ENCODE peak calls at places on chromosomes 6 and 20, in four cellular contexts. W, O, D and K are unnamed samples. For H3K4me1, the result is how much of the 10 kb centered on the place peaks cover.

GRCh38 chr20:41173791-41174341 is 36.5 kb downstream of the PLCG1 start:
- DNase-seq in W (no peak), O (peak), D (peak), K (no peak)

GRCh38 chr6:154931741-154932424 is 63.2 kb upstream of the TIAM2 start:
- DNase-seq in W (no peak), O (no peak), D (no peak), K (no peak)

GRCh38 chr20:43744966-43745733 is 18.3 kb upstream of the GTSF1L start:
- DNase-seq in W (peak), O (no peak), D (peak), K (no peak)

GRCh38 chr6:145963216-145964068 is 716 bp downstream of the SHPRH start:
- DNase-seq in W (peak), O (peak), D (peak), K (peak)

GRCh38 chr6:33885121-33886057 is 81.6 kb upstream of the MLN start:
- DNase-seq in W (no peak), O (no peak), D (peak), K (no peak)

GRCh38 chr20:36482044-36482473 is 59.3 kb upstream of the MYL9 start:
- DNase-seq in W (peak), O (no peak), D (no peak), K (no peak)

GRCh38 chr20:33480071-33480470 is 9.8 kb upstream of the CBFA2T2 start:
- DNase-seq in W (no peak), O (no peak), D (peak), K (no peak)

GRCh38 chr6:8858854-8859257 is 423.5 kb upstream of the SLC35B3 start:
- DNase-seq in W (no peak), O (no peak), D (no peak), K (no peak)

GRCh38 chr20:16476032-16476431 is 97.2 kb downstream of the KIF16B start:
- DNase-seq in W (no peak), O (no peak), D (no peak), K (no peak)

GRCh38 chr20:3749689-3750639 is 17.5 kb downstream of the HSPA12B start:
- DNase-seq in W (peak), O (no peak), D (no peak), K (no peak)

GRCh38 chr6:31572041-31572911 is at the start of gene LTA:
- DNase-seq in W (no peak), O (no peak), D (no peak), K (no peak)

GRCh38 chr6:12232339-12232738 is 57.8 kb upstream of the EDN1 start:
- DNase-seq in W (no peak), O (no peak), D (no peak), K (no peak)

GRCh38 chr6:1325471-1326309 is 13.8 kb downstream of the FOXQ1 start:
- DNase-seq in W (no peak), O (no peak), D (no peak), K (no peak)

DNA sequence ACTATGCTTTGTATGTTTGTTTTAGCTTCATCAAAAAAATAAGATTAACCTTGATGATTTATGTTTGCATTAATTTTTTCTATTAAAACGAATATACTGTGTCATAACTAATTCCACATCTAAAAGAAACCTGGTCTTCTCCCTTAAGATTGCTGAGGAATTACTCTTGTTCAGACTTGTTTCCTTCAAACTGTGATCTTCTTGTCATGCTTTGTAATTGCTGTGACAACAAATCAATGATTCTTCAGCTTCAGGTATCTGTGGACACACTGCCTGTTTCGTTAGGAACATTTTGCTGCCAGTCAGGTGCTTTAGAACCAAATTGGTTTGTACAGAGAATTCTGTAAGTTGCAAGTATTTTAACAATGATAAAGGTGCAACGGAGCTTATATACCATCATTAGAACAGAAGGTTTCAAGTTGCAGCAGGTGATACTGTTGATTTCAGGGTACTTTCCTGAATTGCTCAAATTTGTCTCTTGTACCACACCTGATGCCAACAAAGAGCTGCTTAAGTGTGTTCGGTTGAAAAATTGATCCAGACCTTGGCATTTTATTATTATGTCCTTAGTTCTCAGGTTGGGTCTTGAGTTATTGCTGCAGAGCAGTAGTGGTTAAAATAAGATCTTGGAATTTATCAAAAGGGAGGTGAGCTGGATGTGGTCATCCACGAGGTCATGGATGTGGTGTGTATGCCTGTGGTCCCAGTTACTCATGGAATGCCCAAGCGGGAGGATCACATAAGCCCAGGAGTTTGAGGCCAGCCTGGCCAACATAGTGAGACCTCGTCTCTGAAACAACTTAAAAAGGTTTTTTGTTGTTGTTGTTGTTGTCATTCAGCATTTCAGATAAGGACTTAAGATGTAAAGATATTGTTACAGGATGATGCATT is 19.5 kb downstream of the SYTL3 start:
- DNase-seq in W (no peak), O (no peak), D (no peak), K (no peak)
- H3K4me1 ChIP-seq in W (under half), O (under half), D (under half), K (under half)

GRCh38 chr6:37137881-37138568 is 31.9 kb upstream of the PIM1 start:
- DNase-seq in W (no peak), O (no peak), D (no peak), K (no peak)

GRCh38 chr6:37135835-37136694 is 33.9 kb upstream of the PIM1 start:
- DNase-seq in W (no peak), O (no peak), D (peak), K (no peak)

GRCh38 chr6:37137201-37137880 is 32.6 kb upstream of the PIM1 start:
- DNase-seq in W (no peak), O (no peak), D (peak), K (no peak)

GRCh38 chr6:37134622-37135191 is 35.2 kb upstream of the PIM1 start:
- DNase-seq in W (peak), O (peak), D (peak), K (no peak)

GRCh38 chr6:37136821-37137200 is 33.1 kb upstream of the PIM1 start:
- DNase-seq in W (no peak), O (no peak), D (no peak), K (no peak)
- H3K4me1 ChIP-seq in W (under half), O (under half), D (under half), K (under half)

GRCh38 chr6:13262302-13263006 is 65.9 kb downstream of the TBC1D7 start:
- DNase-seq in W (no peak), O (no peak), D (no peak), K (no peak)

GRCh38 chr6:13259393-13259792 is 68.9 kb downstream of the TBC1D7 start:
- DNase-seq in W (no peak), O (no peak), D (no peak), K (no peak)

GRCh38 chr6:13260831-13261230 is 67.5 kb downstream of the TBC1D7 start:
- DNase-seq in W (no peak), O (no peak), D (no peak), K (no peak)

GRCh38 chr6:13261464-13261994 is 66.8 kb downstream of the TBC1D7 start:
- DNase-seq in W (no peak), O (no peak), D (no peak), K (peak)

DNA sequence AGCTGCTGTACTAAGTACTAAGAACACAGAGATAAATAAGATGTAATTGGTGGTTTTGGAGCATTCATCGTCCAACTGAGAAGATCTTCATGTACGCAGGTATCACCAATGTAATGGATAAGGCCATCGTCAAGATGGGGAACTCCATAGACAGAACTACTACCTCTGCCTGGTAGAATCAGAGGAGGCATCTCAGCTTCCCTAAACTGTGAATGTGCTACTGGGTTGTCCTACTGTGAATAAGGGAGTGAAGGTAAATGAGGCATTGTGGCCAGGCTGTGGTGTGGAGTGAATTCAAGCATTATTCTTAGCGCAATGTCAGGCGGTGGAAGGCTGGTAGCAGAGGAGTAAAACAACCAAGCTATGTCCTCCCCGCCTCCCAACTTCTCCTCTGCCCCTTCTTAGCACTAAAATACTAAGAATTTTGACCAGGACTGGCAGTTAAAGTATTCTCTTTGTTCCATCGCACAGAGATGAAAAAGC is 68.2 kb downstream of the TBC1D7 start:
- DNase-seq in W (no peak), O (no peak), D (no peak), K (no peak)
- H3K4me1 ChIP-seq in W (under half), O (under half), D (under half), K (under half)

GRCh38 chr20:20710443-20710842 is 2.0 kb downstream of the RALGAPA2 start:
- DNase-seq in W (no peak), O (no peak), D (no peak), K (no peak)
- H3K4me1 ChIP-seq in W (under half), O (under half), D (under half), K (under half)

GRCh38 chr6:56374841-56375369 is 127.5 kb upstream of the COL21A1 start:
- DNase-seq in W (no peak), O (no peak), D (no peak), K (no peak)

GRCh38 chr6:56372621-56373020 is 125.2 kb upstream of the COL21A1 start:
- DNase-seq in W (no peak), O (no peak), D (no peak), K (no peak)

GRCh38 chr6:56378507-56378906 is 131.1 kb upstream of the COL21A1 start:
- DNase-seq in W (no peak), O (no peak), D (no peak), K (no peak)

GRCh38 chr6:56377295-56377694 is 129.9 kb upstream of the COL21A1 start:
- DNase-seq in W (no peak), O (no peak), D (no peak), K (no peak)

DNA sequence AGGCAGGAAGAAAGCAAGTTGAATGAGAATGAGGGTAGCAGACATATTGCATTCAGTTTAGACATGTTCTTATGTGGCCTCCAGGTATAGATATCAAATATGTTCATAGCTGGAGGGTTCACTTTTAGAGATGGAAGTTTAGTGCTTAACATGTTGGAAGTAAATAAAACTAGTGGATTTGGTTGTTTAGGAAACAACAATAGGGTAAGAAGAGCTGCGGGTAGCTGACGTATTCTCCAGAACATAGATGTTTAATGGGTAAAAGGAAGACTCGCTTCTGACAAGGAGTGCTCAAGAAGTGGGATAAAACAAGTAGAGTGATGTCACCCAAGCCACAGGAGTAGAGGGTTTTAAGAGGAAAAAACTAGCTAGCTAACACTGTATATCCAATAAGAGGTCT is 128.4 kb upstream of the COL21A1 start:
- DNase-seq in W (no peak), O (no peak), D (no peak), K (no peak)
- H3K4me1 ChIP-seq in W (under half), O (under half), D (under half), K (under half)

DNA sequence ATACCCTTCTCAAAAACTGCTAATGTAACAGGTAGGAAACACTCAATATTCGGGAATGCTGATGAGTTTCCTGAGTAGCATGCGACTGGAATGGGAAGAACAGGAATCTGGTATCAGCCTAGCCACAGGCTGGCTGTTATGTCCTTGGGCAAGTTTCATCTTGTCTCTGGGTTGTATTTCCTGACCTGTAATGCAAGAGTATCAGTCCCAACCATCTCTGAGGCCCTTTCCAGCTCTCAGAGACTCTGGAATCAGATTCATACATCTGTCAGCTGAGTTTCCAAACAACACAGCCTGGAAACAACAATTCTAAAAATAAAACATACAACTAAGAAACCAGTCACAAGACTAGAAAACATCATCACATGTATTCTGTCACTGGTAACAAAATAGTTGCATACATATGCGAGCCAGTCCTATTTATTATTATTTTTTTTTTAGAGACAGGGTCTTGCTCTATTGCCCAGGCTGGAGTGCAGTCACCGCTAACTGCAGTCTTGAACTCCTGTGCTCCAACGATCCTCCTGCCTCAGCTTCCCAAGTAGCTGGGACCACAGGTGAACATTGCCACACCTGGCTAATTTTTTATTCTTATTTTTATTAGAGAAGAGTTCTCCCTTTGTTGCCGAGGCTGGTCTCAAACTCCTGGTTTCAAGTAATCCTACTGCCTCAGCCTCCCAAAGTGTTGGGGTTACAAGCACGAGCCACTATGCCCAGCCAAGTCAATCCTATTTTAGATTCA is 16.7 kb upstream of the TFAP2A start:
- DNase-seq in W (no peak), O (peak), D (no peak), K (no peak)
- H3K4me1 ChIP-seq in W (under half), O (under half), D (under half), K (under half)

GRCh38 chr6:22363166-22363965 is 66.5 kb upstream of the PRL start:
- DNase-seq in W (no peak), O (no peak), D (no peak), K (no peak)

GRCh38 chr6:22364314-22364713 is 67.5 kb upstream of the PRL start:
- DNase-seq in W (no peak), O (no peak), D (no peak), K (no peak)

GRCh38 chr6:22362361-22362760 is 65.5 kb upstream of the PRL start:
- DNase-seq in W (no peak), O (no peak), D (no peak), K (no peak)

GRCh38 chr6:22366214-22366613 is 69.4 kb upstream of the PRL start:
- DNase-seq in W (no peak), O (no peak), D (no peak), K (no peak)

GRCh38 chr6:22363966-22364296 is 67.1 kb upstream of the PRL start:
- DNase-seq in W (no peak), O (no peak), D (no peak), K (no peak)
- H3K4me1 ChIP-seq in W (under half), O (under half), D (under half), K (under half)

GRCh38 chr20:1898496-1899168 is 3.4 kb downstream of the SIRPA start:
- DNase-seq in W (no peak), O (no peak), D (no peak), K (no peak)
- H3K4me1 ChIP-seq in W (under half), O (under half), D (under half), K (under half)

DNA sequence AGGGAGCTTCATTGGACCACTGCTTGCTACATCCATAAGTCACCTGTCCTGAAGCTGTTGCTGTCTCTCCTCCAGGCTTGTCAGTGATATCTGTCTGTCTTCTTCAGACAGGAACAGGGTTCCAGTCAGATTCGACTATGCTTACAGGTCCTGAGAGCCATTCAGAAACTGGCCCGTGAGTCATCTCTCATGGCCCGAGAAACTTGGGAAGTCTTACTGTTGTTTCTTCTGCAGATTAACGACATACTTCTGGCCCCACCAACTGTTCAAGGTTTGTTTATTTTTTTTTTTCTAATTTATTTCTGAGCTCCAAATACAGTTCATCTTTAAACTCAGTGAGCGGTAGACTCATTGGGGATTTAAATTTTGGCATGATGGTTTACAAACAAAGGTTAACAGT is 24.6 kb downstream of the RALGAPB start:
- DNase-seq in W (no peak), O (no peak), D (no peak), K (no peak)
- H3K4me1 ChIP-seq in W (under half), O (under half), D (under half), K (under half)